ENCODE peak calls at places on chromosomes 7 and 10, in six cellular contexts. M is astrocyte, Y is OCI-LY7, F is endothelial cell of umbilical vein, D is H9, H is IMR-90. I is an unnamed sample.

GRCh38 chr10:132001238-132001977 is 19.7 kb upstream of the BNIP3 start:
- DNase-seq in M (peak; percentile 25), Y (no peak), F (no peak), D (peak; percentile 89), H (peak; percentile 43), I (no peak)

GRCh38 chr10:128853537-128853936 is 613.5 kb upstream of the MGMT start:
- DNase-seq in M (no peak), Y (no peak), F (no peak), D (no peak), H (no peak), I (no peak)

GRCh38 chr10:80315391-80315790 is 25.9 kb upstream of the MAT1A start:
- DNase-seq in M (no peak), Y (no peak), F (no peak), D (no peak), H (no peak), I (no peak)

GRCh38 chr7:87445897-87446296 is 29.6 kb downstream of the ABCB4 start:
- DNase-seq in M (no peak), Y (no peak), F (no peak), D (no peak), H (no peak), I (no peak)

GRCh38 chr7:70739646-70740045 is 392.3 kb upstream of the GALNT17 start:
- DNase-seq in M (no peak), Y (no peak), F (no peak), D (no peak), H (no peak), I (no peak)

GRCh38 chr10:93469454-93469853 is 12.7 kb downstream of the MYOF start:
- DNase-seq in M (no peak), Y (no peak), F (no peak), D (no peak), H (no peak), I (no peak)

GRCh38 chr7:30682131-30683083 is at the start of gene CRHR2:
- DNase-seq in M (no peak), Y (no peak), F (peak; percentile 4), D (peak; percentile 70), H (no peak), I (no peak)

GRCh38 chr7:128895320-128895719 is 15.2 kb downstream of the KCP start:
- DNase-seq in M (no peak), Y (no peak), F (no peak), D (no peak), H (no peak), I (no peak)

GRCh38 chr10:133272301-133272963 is 4.2 kb downstream of the ADAM8 start:
- DNase-seq in M (no peak), Y (no peak), F (no peak), D (no peak), H (no peak), I (no peak)

GRCh38 chr7:95434501-95435421 is at the start of gene PON2:
- DNase-seq in M (peak; percentile 77), Y (no peak), F (peak; percentile 84), D (peak; percentile 87), H (peak; percentile 72), I (no peak)

GRCh38 chr10:49230004-49230403 is 41.8 kb upstream of the TMEM273 start:
- DNase-seq in M (no peak), Y (no peak), F (no peak), D (no peak), H (no peak), I (no peak)

GRCh38 chr10:131979821-131980270 is 1.9 kb downstream of the BNIP3 start:
- DNase-seq in M (no peak), Y (no peak), F (peak; percentile 50), D (no peak), H (peak; percentile 40), I (no peak)

GRCh38 chr7:29748286-29749099 is 57.8 kb upstream of the WIPF3 start:
- DNase-seq in M (peak; percentile 3), Y (peak; percentile 27), F (peak; percentile 44), D (no peak), H (peak; percentile 45), I (no peak)

GRCh38 chr10:86964061-86964846 is 4.0 kb upstream of the ADIRF start:
- DNase-seq in M (no peak), Y (no peak), F (no peak), D (no peak), H (no peak), I (no peak)

GRCh38 chr10:92575961-92576360 is 2.1 kb upstream of the IDE start:
- DNase-seq in M (peak; percentile 56), Y (no peak), F (no peak), D (no peak), H (peak; percentile 53), I (no peak)

GRCh38 chr7:47500103-47500563 is 81.8 kb downstream of the TNS3 start:
- DNase-seq in M (no peak), Y (no peak), F (no peak), D (no peak), H (no peak), I (no peak)

GRCh38 chr7:17069146-17069545 is 187.4 kb upstream of the AGR3 start:
- DNase-seq in M (no peak), Y (no peak), F (no peak), D (no peak), H (no peak), I (peak; percentile 77)

GRCh38 chr7:36318116-36318515 is 71.5 kb upstream of the ANLN start:
- DNase-seq in M (no peak), Y (no peak), F (no peak), D (no peak), H (no peak), I (no peak)

GRCh38 chr7:38232475-38233366 is 40.7 kb downstream of the TARP start:
- DNase-seq in M (peak; percentile 71), Y (no peak), F (no peak), D (no peak), H (peak; percentile 10), I (no peak)

GRCh38 chr10:72712136-72712535 is 20.2 kb downstream of the MCU start:
- DNase-seq in M (peak; percentile 69), Y (no peak), F (peak; percentile 55), D (no peak), H (peak; percentile 61), I (no peak)

GRCh38 chr10:43237128-43237527 is 29.7 kb downstream of the RASGEF1A start:
- DNase-seq in M (no peak), Y (no peak), F (no peak), D (no peak), H (no peak), I (no peak)

GRCh38 chr7:155482511-155483183 is 24.7 kb downstream of the EN2 start:
- DNase-seq in M (no peak), Y (no peak), F (no peak), D (no peak), H (no peak), I (no peak)

DNA sequence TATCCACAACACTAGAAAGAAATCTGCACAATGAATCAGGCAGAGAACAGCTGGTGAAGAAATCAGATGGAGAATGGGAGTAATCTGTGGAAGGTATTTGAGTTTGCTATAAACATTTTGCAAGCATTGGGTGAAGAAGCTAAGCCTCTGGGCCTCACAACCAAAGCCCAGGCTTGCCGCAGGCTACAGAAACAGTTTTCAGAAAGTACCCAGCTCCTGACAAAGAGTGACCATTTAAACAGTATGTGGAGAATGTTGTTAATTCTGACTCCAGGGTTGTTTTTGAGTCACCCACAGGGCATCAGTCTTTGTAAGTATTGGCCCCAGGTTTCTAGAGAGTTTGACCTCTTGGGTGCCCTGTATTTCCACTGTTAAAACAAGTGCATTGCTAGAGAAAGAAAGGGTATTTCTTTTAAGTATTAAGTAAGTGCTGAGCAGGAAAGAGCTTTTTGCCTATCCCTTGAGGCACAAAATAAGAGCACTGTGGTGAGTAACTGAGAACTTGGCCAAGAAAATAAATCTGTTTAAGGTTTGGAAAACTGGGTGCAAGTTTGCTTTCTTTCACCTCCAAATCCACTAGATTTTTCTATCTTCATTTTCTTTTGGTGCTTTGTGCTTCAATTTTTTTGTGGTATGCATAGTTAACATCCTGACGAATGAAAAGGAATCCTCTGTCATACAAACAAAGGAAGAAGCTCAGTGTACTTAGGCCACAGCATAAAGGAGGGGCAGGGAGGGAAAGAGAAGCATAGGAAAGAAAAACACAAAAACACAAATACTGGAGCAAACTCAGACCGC is 691.8 kb downstream of the SUGCT start:
- DNase-seq in M (peak; percentile 54), Y (no peak), F (no peak), D (no peak), H (peak; percentile 73), I (no peak)
- H2AFZ ChIP-seq in M (peak overlapping the region; percentile 63), Y (peak overlapping the region; percentile 40), F (no peak overlapping the region), D (peak overlapping the region; percentile 52), H (peak overlapping the region; percentile 69), I (peak overlapping the region; percentile 83)

DNA sequence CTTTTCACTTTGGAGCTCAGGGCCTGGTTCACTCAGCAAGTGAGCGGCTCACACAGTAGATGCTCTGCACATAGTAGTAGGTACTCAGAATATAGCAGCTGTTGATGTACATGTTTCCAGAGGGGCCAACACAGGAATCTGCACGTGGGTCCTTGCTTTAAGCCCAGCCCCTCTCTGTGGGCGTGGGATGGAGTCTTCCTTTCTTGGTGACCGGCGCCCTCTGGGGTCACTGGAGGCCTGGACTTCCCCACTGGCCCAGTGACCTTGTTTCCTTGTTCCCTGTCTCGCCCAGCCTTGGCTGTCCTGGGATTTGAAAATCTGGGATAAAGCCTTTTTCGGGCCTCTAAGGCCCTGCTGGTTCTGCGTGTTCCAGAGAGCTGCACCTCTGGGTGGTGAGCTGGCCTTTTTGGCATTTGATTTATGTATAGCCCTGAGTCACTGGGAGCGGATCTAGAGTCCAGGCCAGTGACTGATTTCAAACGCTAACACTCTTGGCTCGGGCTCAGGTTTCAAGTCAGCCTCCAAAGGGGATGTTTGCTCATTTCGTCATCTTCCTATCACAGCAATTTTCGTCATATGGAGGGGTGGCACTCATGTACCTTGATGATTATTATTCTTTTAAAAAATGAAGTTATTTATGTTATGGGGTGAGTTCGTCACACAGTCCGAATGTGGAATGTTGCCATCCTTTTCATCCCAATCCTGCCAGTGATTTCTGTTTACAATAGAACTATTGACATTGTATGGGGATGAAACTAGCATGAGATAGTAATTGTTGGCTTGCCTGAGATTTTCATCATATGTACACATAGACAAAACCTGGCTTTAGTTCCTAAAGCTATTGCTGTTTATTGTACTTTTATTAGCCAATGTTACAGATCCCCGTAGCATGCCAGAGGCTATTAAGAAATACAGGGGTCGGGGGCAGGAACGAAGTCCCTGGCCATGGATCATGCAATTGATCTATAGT is 65.5 kb downstream of the CUX1 start:
- DNase-seq in M (peak; percentile 100), Y (peak; percentile 64), F (peak; percentile 98), D (no peak), H (peak; percentile 100), I (peak; percentile 88)
- TF ChIP-seq CTCF in M (no peak), Y (peak; percentile 37), F (no peak), D (peak; percentile 42), H (no peak), I (no peak)

GRCh38 chr10:66860376-66860945 is 65.4 kb upstream of the LRRTM3 start:
- DNase-seq in M (no peak), Y (no peak), F (no peak), D (no peak), H (no peak), I (no peak)

DNA sequence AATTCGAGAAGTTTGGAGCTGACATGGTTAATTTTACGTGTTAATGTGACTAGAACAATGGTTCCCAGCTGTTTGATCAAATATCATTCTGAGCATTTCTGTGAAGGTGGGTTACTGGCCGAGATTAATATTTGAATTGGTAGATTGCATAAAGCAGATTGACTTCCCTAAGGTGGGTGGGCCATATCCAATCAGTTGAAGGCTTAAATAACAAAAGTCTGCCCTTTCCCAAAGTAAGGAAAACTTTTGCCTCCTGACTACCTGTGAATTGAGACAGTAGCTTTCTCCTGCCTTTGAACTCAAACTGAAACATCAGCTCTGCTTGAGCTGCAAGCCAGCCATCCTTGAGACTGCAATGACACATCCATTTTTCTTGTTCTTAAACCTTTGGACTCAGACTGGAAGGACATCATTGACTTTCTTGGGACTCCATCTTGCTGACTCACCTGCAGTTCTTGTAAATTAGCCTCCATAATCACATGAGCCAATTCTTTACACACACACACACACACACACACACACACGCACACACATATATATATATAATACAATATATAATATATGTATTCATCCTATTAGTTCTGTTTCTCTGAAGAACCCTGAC is 63.0 kb upstream of the LRRTM3 start:
- DNase-seq in M (no peak), Y (no peak), F (no peak), D (no peak), H (no peak), I (no peak)
- H2AFZ ChIP-seq in M (no peak overlapping the region), Y (no peak overlapping the region), F (no peak overlapping the region), D (no peak overlapping the region), H (no peak overlapping the region), I (no peak overlapping the region)

GRCh38 chr7:55365103-55365679 is at the start of gene LANCL2:
- DNase-seq in M (peak; percentile 27), Y (no peak), F (peak; percentile 62), D (peak; percentile 63), H (peak; percentile 16), I (no peak)
- TF ChIP-seq CTCF in M (no peak), Y (no peak), F (no peak), D (no peak), H (no peak), I (no peak)